ENCODE peak calls at places on chromosomes 3 and 15, in five cellular contexts. One of them, this sample, is unnamed.

GRCh38 chr15:51076898-51077564 is 17.7 kb downstream of the TNFAIP8L3 start:
- DNase-seq in bronchial epithelial cell: no peak
- DNase-seq in cardiac fibroblast: no peak
- DNase-seq in upper lobe of right lung: peak
- DNase-seq in keratinocyte: no peak
- DNase-seq in this sample: peak

GRCh38 chr15:34837246-34838016 is 42.1 kb upstream of the ACTC1 start:
- DNase-seq in upper lobe of right lung: no peak
- DNase-seq in bronchial epithelial cell: peak
- DNase-seq in cardiac fibroblast: peak
- DNase-seq in keratinocyte: peak
- DNase-seq in this sample: no peak

GRCh38 chr15:87731630-87732029 is 524.9 kb downstream of the NTRK3 start:
- DNase-seq in upper lobe of right lung: no peak
- DNase-seq in bronchial epithelial cell: no peak
- DNase-seq in cardiac fibroblast: no peak
- DNase-seq in keratinocyte: no peak
- DNase-seq in this sample: no peak

GRCh38 chr3:160162440-160162839 is 62.8 kb upstream of the C3orf80 start:
- DNase-seq in upper lobe of right lung: no peak
- DNase-seq in bronchial epithelial cell: no peak
- DNase-seq in keratinocyte: no peak
- DNase-seq in cardiac fibroblast: no peak
- DNase-seq in this sample: no peak

GRCh38 chr3:15810702-15811101 is 12.9 kb upstream of the ANKRD28 start:
- DNase-seq in upper lobe of right lung: no peak
- DNase-seq in bronchial epithelial cell: no peak
- DNase-seq in cardiac fibroblast: peak
- DNase-seq in keratinocyte: no peak
- DNase-seq in this sample: no peak

GRCh38 chr15:66905954-66906353 is 159.4 kb upstream of the SMAD3 start:
- DNase-seq in upper lobe of right lung: no peak
- DNase-seq in keratinocyte: no peak
- DNase-seq in bronchial epithelial cell: no peak
- DNase-seq in cardiac fibroblast: no peak
- DNase-seq in this sample: no peak

GRCh38 chr3:160808838-160809237 is 52.8 kb downstream of the PPM1L start:
- DNase-seq in upper lobe of right lung: no peak
- DNase-seq in bronchial epithelial cell: no peak
- DNase-seq in keratinocyte: no peak
- DNase-seq in cardiac fibroblast: no peak
- DNase-seq in this sample: no peak

GRCh38 chr3:146542179-146542578 is 2.2 kb downstream of the PLSCR1 start:
- DNase-seq in upper lobe of right lung: no peak
- DNase-seq in cardiac fibroblast: peak
- DNase-seq in bronchial epithelial cell: peak
- DNase-seq in keratinocyte: no peak
- DNase-seq in this sample: no peak

GRCh38 chr3:50195501-50196252 is 4.3 kb downstream of the GNAT1 start:
- DNase-seq in upper lobe of right lung: no peak
- DNase-seq in cardiac fibroblast: peak
- DNase-seq in keratinocyte: no peak
- DNase-seq in bronchial epithelial cell: no peak
- DNase-seq in this sample: no peak

GRCh38 chr3:44584646-44585501 is at the start of gene ZNF660:
- DNase-seq in bronchial epithelial cell: peak
- DNase-seq in upper lobe of right lung: peak
- DNase-seq in keratinocyte: no peak
- DNase-seq in cardiac fibroblast: peak
- DNase-seq in this sample: peak

DNA sequence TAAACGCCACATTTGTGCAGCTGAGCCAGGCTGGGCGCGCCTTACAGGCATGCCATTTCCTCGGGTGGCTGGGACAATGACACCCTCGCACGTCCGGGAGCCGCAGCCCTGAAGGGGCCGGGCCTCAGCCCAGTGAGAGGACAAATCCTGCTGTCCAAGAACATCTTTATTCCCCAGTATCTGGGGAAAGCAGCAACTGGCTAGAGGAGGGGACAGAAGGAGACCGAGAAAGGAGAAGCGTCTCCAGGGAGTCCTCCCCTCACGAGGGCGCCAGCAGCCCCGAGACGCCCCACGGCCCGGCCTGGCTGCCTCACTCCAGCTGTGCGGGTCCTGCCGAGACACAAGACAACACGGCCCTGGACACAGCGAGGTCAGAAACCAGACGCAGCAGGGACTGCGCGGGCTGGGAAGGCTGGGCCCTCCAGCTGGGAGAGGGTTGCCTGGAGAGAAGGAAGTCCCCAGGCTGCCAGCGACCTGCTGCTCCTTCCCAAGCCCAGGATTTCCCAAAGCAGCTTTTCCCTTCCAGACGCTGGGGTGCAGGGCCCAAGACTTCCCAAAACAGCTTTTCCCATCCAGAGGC is 130.2 kb downstream of the CHSY1 start:
- DNase-seq in keratinocyte: no peak
- DNase-seq in bronchial epithelial cell: no peak
- DNase-seq in upper lobe of right lung: peak
- DNase-seq in cardiac fibroblast: peak
- DNase-seq in this sample: peak
- H3K4me3 ChIP-seq in keratinocyte: no peak
- H3K4me3 ChIP-seq in bronchial epithelial cell: no peak
- H3K4me3 ChIP-seq in upper lobe of right lung: peak
- H3K4me3 ChIP-seq in cardiac fibroblast: peak
- H3K4me3 ChIP-seq in this sample: peak

GRCh38 chr15:45123397-45123796 is 6.3 kb downstream of the DUOXA1 start:
- DNase-seq in cardiac fibroblast: no peak
- DNase-seq in upper lobe of right lung: peak
- DNase-seq in bronchial epithelial cell: no peak
- DNase-seq in keratinocyte: no peak
- DNase-seq in this sample: no peak

GRCh38 chr15:45128971-45129639 is 574 bp downstream of the DUOXA1 start:
- DNase-seq in keratinocyte: no peak
- DNase-seq in cardiac fibroblast: no peak
- DNase-seq in bronchial epithelial cell: no peak
- DNase-seq in upper lobe of right lung: peak
- DNase-seq in this sample: no peak

GRCh38 chr15:45129651-45130129 is at the start of the genes DUOX1 and DUOXA1:
- DNase-seq in bronchial epithelial cell: peak
- DNase-seq in keratinocyte: no peak
- DNase-seq in cardiac fibroblast: no peak
- DNase-seq in upper lobe of right lung: peak
- DNase-seq in this sample: no peak

GRCh38 chr15:45130291-45131000 is 652 bp downstream of the DUOX1 start:
- DNase-seq in bronchial epithelial cell: no peak
- DNase-seq in keratinocyte: no peak
- DNase-seq in cardiac fibroblast: no peak
- DNase-seq in upper lobe of right lung: peak
- DNase-seq in this sample: no peak

DNA sequence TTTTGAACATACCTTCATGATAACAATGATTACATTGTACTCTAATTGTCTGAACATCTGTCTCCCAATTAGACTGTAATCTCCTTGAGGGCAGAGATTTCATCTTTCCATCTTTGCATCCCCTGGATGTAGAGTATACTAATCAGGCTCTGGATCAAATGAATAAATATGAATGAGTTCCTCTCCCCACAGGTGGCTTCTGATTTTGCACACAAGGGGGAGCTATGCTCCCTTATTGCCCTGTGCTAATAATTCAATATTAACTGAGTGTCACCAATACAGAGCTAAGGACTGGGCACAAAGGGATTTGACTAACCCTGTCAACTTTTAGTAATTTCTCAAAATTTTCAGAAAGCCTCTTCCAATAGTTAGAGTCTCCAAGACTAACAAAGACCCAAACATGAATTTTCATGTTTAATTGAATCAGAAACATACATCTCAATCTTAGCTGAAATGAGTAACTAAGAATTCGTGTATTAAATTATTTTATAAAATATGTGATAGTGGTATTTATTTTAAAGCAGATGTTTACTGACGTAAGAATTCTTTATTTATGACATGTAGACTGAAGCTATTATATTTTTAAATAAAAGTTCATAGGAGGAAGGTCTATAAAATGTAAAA is 3.0 kb downstream of the DUOXA1 start:
- DNase-seq in cardiac fibroblast: peak
- DNase-seq in keratinocyte: no peak
- DNase-seq in upper lobe of right lung: peak
- DNase-seq in bronchial epithelial cell: peak
- DNase-seq in this sample: no peak
- TF ChIP-seq CTCF in cardiac fibroblast: peak
- TF ChIP-seq CTCF in keratinocyte: peak
- TF ChIP-seq CTCF in upper lobe of right lung: peak
- TF ChIP-seq CTCF in bronchial epithelial cell: peak
- TF ChIP-seq CTCF in this sample: peak

GRCh38 chr15:85858586-85859375 is 64.1 kb upstream of the KLHL25 start:
- DNase-seq in keratinocyte: peak
- DNase-seq in upper lobe of right lung: peak
- DNase-seq in cardiac fibroblast: peak
- DNase-seq in bronchial epithelial cell: peak
- DNase-seq in this sample: peak
- H3K4me3 ChIP-seq in keratinocyte: no peak
- H3K4me3 ChIP-seq in upper lobe of right lung: no peak
- H3K4me3 ChIP-seq in cardiac fibroblast: no peak
- H3K4me3 ChIP-seq in bronchial epithelial cell: no peak
- H3K4me3 ChIP-seq in this sample: no peak

GRCh38 chr3:142802891-142803290 is 79.1 kb downstream of the TRPC1 start:
- DNase-seq in bronchial epithelial cell: peak
- DNase-seq in keratinocyte: no peak
- DNase-seq in upper lobe of right lung: no peak
- DNase-seq in cardiac fibroblast: no peak
- DNase-seq in this sample: no peak
- TF ChIP-seq CTCF in bronchial epithelial cell: no peak
- TF ChIP-seq CTCF in keratinocyte: no peak
- TF ChIP-seq CTCF in upper lobe of right lung: no peak
- TF ChIP-seq CTCF in cardiac fibroblast: no peak
- TF ChIP-seq CTCF in this sample: no peak

GRCh38 chr3:31531465-31531991 is 1.2 kb upstream of the STT3B start:
- DNase-seq in cardiac fibroblast: peak
- DNase-seq in keratinocyte: no peak
- DNase-seq in upper lobe of right lung: no peak
- DNase-seq in bronchial epithelial cell: peak
- DNase-seq in this sample: no peak

GRCh38 chr3:31533169-31533870 is 595 bp downstream of the STT3B start:
- DNase-seq in upper lobe of right lung: peak
- DNase-seq in bronchial epithelial cell: peak
- DNase-seq in cardiac fibroblast: peak
- DNase-seq in keratinocyte: no peak
- DNase-seq in this sample: peak

GRCh38 chr3:31531992-31532586 is 636 bp upstream of the STT3B start:
- DNase-seq in upper lobe of right lung: peak
- DNase-seq in cardiac fibroblast: peak
- DNase-seq in bronchial epithelial cell: peak
- DNase-seq in keratinocyte: peak
- DNase-seq in this sample: peak

GRCh38 chr3:31534036-31534435 is 1.3 kb downstream of the STT3B start:
- DNase-seq in cardiac fibroblast: no peak
- DNase-seq in upper lobe of right lung: no peak
- DNase-seq in bronchial epithelial cell: peak
- DNase-seq in keratinocyte: no peak
- DNase-seq in this sample: no peak

GRCh38 chr3:31532587-31533168 is at the start of gene STT3B:
- DNase-seq in cardiac fibroblast: peak
- DNase-seq in bronchial epithelial cell: peak
- DNase-seq in keratinocyte: no peak
- DNase-seq in upper lobe of right lung: peak
- DNase-seq in this sample: no peak
- H3K4me3 ChIP-seq in cardiac fibroblast: peak
- H3K4me3 ChIP-seq in bronchial epithelial cell: peak
- H3K4me3 ChIP-seq in keratinocyte: peak
- H3K4me3 ChIP-seq in upper lobe of right lung: peak
- H3K4me3 ChIP-seq in this sample: peak

DNA sequence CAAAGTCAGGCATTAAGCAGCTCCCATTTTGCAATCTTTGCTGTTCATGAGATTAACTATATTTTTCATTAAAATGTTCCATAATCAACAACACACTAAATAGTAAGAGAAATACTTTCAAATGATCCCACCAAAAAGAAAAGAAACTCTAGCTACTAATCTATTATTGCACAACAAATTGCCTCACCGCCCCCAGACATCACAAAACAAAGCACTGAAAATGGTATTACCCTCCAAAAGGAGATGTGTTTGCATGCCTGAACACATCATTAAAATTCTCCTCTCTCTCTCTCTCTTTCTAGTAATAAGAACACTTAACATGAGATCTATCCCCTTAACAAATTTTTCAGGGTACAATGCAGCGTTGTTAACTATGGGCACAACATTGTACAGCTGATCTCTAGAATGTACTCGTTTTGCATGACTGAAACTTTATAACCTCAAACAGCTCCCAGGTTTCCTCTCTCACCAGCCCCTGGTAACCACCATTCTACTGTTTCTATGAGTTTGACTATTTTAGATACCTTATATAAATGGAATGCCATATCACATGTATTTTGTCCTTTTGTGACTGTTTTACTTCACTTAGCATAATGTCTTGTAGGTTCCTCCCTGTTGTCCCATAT is 33.1 kb downstream of the WNT5A start:
- DNase-seq in bronchial epithelial cell: no peak
- DNase-seq in upper lobe of right lung: no peak
- DNase-seq in cardiac fibroblast: no peak
- DNase-seq in keratinocyte: no peak
- DNase-seq in this sample: no peak
- TF ChIP-seq CTCF in bronchial epithelial cell: no peak
- TF ChIP-seq CTCF in upper lobe of right lung: no peak
- TF ChIP-seq CTCF in cardiac fibroblast: no peak
- TF ChIP-seq CTCF in keratinocyte: no peak
- TF ChIP-seq CTCF in this sample: no peak

DNA sequence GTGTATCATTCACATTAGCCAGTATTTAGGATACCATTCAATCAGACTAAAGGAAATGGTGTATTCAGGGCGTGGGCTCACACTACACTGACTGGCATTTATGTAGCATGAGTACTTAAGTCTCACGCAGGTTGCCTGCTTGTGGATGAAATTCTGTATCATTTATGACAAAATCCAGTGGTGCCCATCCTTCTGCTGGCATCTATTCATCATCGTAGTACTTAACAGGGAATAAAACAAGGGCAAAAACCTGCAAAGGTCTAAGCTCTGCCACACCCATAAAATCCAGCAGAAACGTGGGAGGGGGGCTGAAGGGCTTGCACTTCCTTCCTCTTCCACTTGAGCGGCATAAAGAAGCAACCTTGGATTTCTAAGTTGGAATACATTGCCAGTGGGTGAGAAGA is 2.7 kb downstream of the GAP43 start:
- DNase-seq in keratinocyte: no peak
- DNase-seq in upper lobe of right lung: no peak
- DNase-seq in cardiac fibroblast: no peak
- DNase-seq in bronchial epithelial cell: no peak
- DNase-seq in this sample: no peak
- H3K4me3 ChIP-seq in keratinocyte: no peak
- H3K4me3 ChIP-seq in upper lobe of right lung: no peak
- H3K4me3 ChIP-seq in cardiac fibroblast: no peak
- H3K4me3 ChIP-seq in bronchial epithelial cell: no peak
- H3K4me3 ChIP-seq in this sample: no peak

This sample was measured in uterus.